ENCODE peak calls at places on chromosomes 12 and 14, in nine cellular contexts. D is activated CD8-positive, alpha-beta T cell treated with anti-CD3 and anti-CD28 coated beads for 36 hours; Z is upper lobe of left lung; K is gastroesophageal sphincter; L is upper lobe of right lung; S is IMR-90; J is heart left ventricle; U is psoas muscle; R is pancreas. H is an unnamed sample.

GRCh38 chr12:27332407-27333310 is at the start of gene BMAL2:
- ATAC-seq in S (peak; percentile 71), D (peak; percentile 52), J (peak; percentile 64), K (peak; percentile 73), U (peak; percentile 64), Z (no peak), R (peak; percentile 62), L (peak; percentile 83), H (peak; percentile 69)

GRCh38 chr12:70402597-70402996 is 36.5 kb downstream of the KCNMB4 start:
- ATAC-seq in U (no peak), J (no peak), S (no peak), Z (no peak), K (no peak), R (no peak), D (no peak), L (no peak), H (no peak)

GRCh38 chr12:19234171-19234704 is 104.7 kb downstream of the PLEKHA5 start:
- ATAC-seq in L (no peak), U (no peak), S (peak; percentile 55), D (no peak), K (no peak), R (peak; percentile 58), Z (no peak), J (peak; percentile 61), H (no peak)

GRCh38 chr14:100307215-100308111 is 1.2 kb upstream of the SLC25A29 start:
- ATAC-seq in R (peak; percentile 5), U (peak; percentile 33), J (peak; percentile 14), D (no peak), K (peak; percentile 29), Z (peak; percentile 24), S (peak; percentile 3), L (peak; percentile 3), H (peak; percentile 21)

GRCh38 chr12:101501410-101502045 is 26.4 kb downstream of the SPIC start:
- ATAC-seq in U (no peak), D (no peak), Z (no peak), K (no peak), S (peak; percentile 60), L (peak; percentile 58), R (peak; percentile 84), J (peak; percentile 56), H (no peak)

GRCh38 chr12:28574746-28575592 is 384.7 kb downstream of the CCDC91 start:
- ATAC-seq in R (peak; percentile 85), U (no peak), L (no peak), K (peak; percentile 59), J (peak; percentile 97), Z (no peak), D (no peak), S (no peak), H (no peak)

GRCh38 chr12:106310687-106311086 is 8.2 kb downstream of the TCP11L2 start:
- ATAC-seq in J (peak; percentile 29), R (no peak), K (no peak), L (peak; percentile 36), D (no peak), U (peak; percentile 65), Z (no peak), S (no peak), H (peak; percentile 27)

GRCh38 chr12:124289634-124290600 is 5.0 kb upstream of the RFLNA start:
- ATAC-seq in U (peak; percentile 99), R (no peak), D (no peak), K (peak; percentile 58), Z (peak; percentile 44), S (peak; percentile 80), J (peak; percentile 85), L (peak; percentile 53), H (no peak)

GRCh38 chr14:69355955-69356321 is 42.2 kb downstream of the ERH start:
- ATAC-seq in K (peak; percentile 88), U (peak; percentile 68), R (peak; percentile 42), Z (no peak), S (peak; percentile 80), L (no peak), D (no peak), J (peak; percentile 52), H (no peak)

GRCh38 chr12:74381968-74382367 is 155.7 kb upstream of the ATXN7L3B start:
- ATAC-seq in R (no peak), L (no peak), U (no peak), K (no peak), Z (no peak), J (no peak), D (no peak), S (no peak), H (no peak)

GRCh38 chr12:111034148-111034910 is 114.0 kb upstream of the MYL2 start:
- ATAC-seq in K (no peak), R (no peak), L (no peak), J (no peak), S (no peak), U (no peak), D (peak; percentile 42), Z (no peak), H (no peak)

H was measured in stimulated activated memory B cell treated with anti-CD40 and anti-IgM and Interleukin-4, amounts not matched to agents 10 μg/mL and 1 μg/mL and 100 μg/mL, for 72 hours.